ENCODE peak calls at places on chromosomes 12 and 14, in eight cellular contexts. K is left ventricle myocardium inferior, T is endodermal cell, H is transverse colon, I is sigmoid colon, Z is ovary, U is astrocyte, M is psoas muscle. S is an unnamed sample.

GRCh38 chr12:133203344-133204263 is 22.3 kb downstream of the ZNF268 start:
- DNase-seq in K (no peak), T (no peak), H (no peak), I (no peak), Z (no peak), U (no peak), M (no peak), S (no peak)

GRCh38 chr14:80350707-80351106 is 139.4 kb upstream of the DIO2 start:
- DNase-seq in K (no peak), T (no peak), H (no peak), I (no peak), Z (no peak), U (no peak), M (no peak), S (no peak)

GRCh38 chr14:49641697-49642129 is 6.7 kb upstream of the DNAAF2 start:
- DNase-seq in K (no peak), T (peak; percentile 59), H (peak; percentile 78), I (no peak), Z (no peak), U (peak; percentile 49), M (no peak), S (no peak)

GRCh38 chr14:50061664-50062437 is 54.5 kb downstream of the VCPKMT start:
- DNase-seq in K (no peak), T (peak; percentile 61), H (peak; percentile 79), I (no peak), Z (no peak), U (peak; percentile 48), M (no peak), S (no peak)

GRCh38 chr14:77242752-77243151 is 28.3 kb downstream of the NGB start:
- DNase-seq in K (no peak), T (no peak), H (no peak), I (no peak), Z (no peak), U (no peak), M (peak; percentile 28), S (no peak)

GRCh38 chr12:6554990-6555691 is 701 bp downstream of the IFFO1 start:
- DNase-seq in K (no peak), T (no peak), H (no peak), I (no peak), Z (no peak), U (no peak), M (no peak), S (no peak)

GRCh38 chr12:106245767-106246166 is 2.1 kb downstream of the CKAP4 start:
- DNase-seq in K (no peak), T (peak; percentile 59), H (peak; percentile 80), I (peak; percentile 81), Z (no peak), U (peak; percentile 71), M (peak; percentile 65), S (no peak)

GRCh38 chr14:90700928-90701776 is 115.1 kb downstream of the TTC7B start:
- DNase-seq in K (no peak), T (no peak), H (no peak), I (no peak), Z (no peak), U (no peak), M (peak; percentile 81), S (no peak)

GRCh38 chr12:50785406-50785805 is 21.5 kb downstream of the ATF1 start:
- DNase-seq in K (no peak), T (no peak), H (no peak), I (no peak), Z (no peak), U (peak; percentile 80), M (no peak), S (no peak)

GRCh38 chr12:101181776-101182175 is 28.3 kb downstream of the SLC5A8 start:
- DNase-seq in K (no peak), T (no peak), H (no peak), I (no peak), Z (no peak), U (peak; percentile 71), M (no peak), S (no peak)

GRCh38 chr12:122921917-122922316 is 26.0 kb upstream of the VPS37B start:
- DNase-seq in K (no peak), T (no peak), H (peak; percentile 59), I (no peak), Z (no peak), U (no peak), M (no peak), S (no peak)

GRCh38 chr14:55430024-55430690 is 10.3 kb downstream of the TBPL2 start:
- DNase-seq in K (no peak), T (peak; percentile 75), H (peak; percentile 36), I (no peak), Z (no peak), U (peak; percentile 65), M (no peak), S (no peak)

GRCh38 chr14:56474419-56475022 is 105.1 kb upstream of the TMEM260 start:
- DNase-seq in K (no peak), T (no peak), H (no peak), I (no peak), Z (no peak), U (peak; percentile 14), M (no peak), S (no peak)

GRCh38 chr14:92366237-92366636 is 43.3 kb downstream of the SLC24A4 start:
- DNase-seq in K (no peak), T (no peak), H (no peak), I (no peak), Z (no peak), U (no peak), M (no peak), S (no peak)

GRCh38 chr12:112179936-112180335 is 54.6 kb downstream of the TRAFD1 start:
- DNase-seq in K (no peak), T (peak; percentile 67), H (no peak), I (no peak), Z (no peak), U (no peak), M (peak; percentile 19), S (no peak)

GRCh38 chr14:100654814-100655795 is 67.9 kb upstream of the BEGAIN start:
- DNase-seq in K (no peak), T (peak; percentile 86), H (peak; percentile 56), I (no peak), Z (peak; percentile 28), U (peak; percentile 30), M (no peak), S (no peak)

GRCh38 chr14:67285876-67286452 is 44.7 kb downstream of the PALS1 start:
- DNase-seq in K (no peak), T (no peak), H (no peak), I (no peak), Z (no peak), U (peak; percentile 27), M (no peak), S (no peak)

GRCh38 chr12:49288922-49289555 is 5.9 kb upstream of the PRPH start:
- DNase-seq in K (no peak), T (peak; percentile 59), H (no peak), I (peak; percentile 50), Z (no peak), U (no peak), M (no peak), S (no peak)

GRCh38 chr12:71503579-71504470 is 64.2 kb downstream of the LGR5 start:
- DNase-seq in K (no peak), T (no peak), H (no peak), I (no peak), Z (no peak), U (no peak), M (no peak), S (no peak)

GRCh38 chr14:36773136-36773540 is 111.5 kb downstream of the PAX9 start:
- DNase-seq in K (no peak), T (peak; percentile 75), H (no peak), I (no peak), Z (no peak), U (peak; percentile 11), M (no peak), S (no peak)

DNA sequence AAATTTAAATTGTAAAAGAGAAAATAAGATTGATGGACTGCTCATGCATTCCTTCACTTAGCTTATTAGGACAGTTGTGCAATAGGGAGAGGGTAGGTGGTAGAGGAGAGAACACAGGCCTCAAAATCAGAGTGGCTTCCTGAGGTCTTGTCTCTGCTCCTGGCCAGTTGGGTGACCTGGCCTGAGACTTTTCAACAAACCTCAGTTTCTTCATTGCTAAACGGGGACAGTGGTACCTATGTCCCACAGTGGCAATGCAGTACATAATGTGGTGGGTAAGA is 2.6 kb downstream of the MAP3K12 start:
- DNase-seq in K (no peak), T (no peak), H (no peak), I (no peak), Z (no peak), U (no peak), M (no peak), S (no peak)
- H3K4me3 ChIP-seq in K (peak overlapping the region; percentile 6), T (no peak overlapping the region), H (no peak overlapping the region), I (no peak overlapping the region), Z (no peak overlapping the region), U (no peak overlapping the region), M (peak overlapping the region; percentile 15), S (no peak overlapping the region)

GRCh38 chr12:121634836-121635235 is 8.5 kb downstream of the ORAI1 start:
- DNase-seq in K (no peak), T (peak; percentile 53), H (no peak), I (no peak), Z (no peak), U (no peak), M (no peak), S (no peak)
- H3K4me1 ChIP-seq in K (peaks cover 28% of the 10 kb centered on the region), T (peaks cover 14% of the 10 kb centered on the region), H (no peaks in the 10 kb centered on the region), I (peaks cover 15% of the 10 kb centered on the region), Z (peaks cover 14% of the 10 kb centered on the region), U (peaks cover 2% of the 10 kb centered on the region), M (peaks cover 43% of the 10 kb centered on the region), S (peaks cover 10% of the 10 kb centered on the region)

GRCh38 chr12:24584032-24584675 is 364.7 kb downstream of the BCAT1 start:
- DNase-seq in K (no peak), T (no peak), H (no peak), I (peak; percentile 67), Z (no peak), U (no peak), M (no peak), S (no peak)

GRCh38 chr12:24591079-24591626 is 357.7 kb downstream of the BCAT1 start:
- DNase-seq in K (no peak), T (no peak), H (no peak), I (no peak), Z (no peak), U (no peak), M (no peak), S (no peak)

GRCh38 chr12:24592048-24592447 is 356.9 kb downstream of the BCAT1 start:
- DNase-seq in K (no peak), T (no peak), H (no peak), I (no peak), Z (no peak), U (no peak), M (no peak), S (no peak)

GRCh38 chr12:24582954-24583601 is 365.8 kb downstream of the BCAT1 start:
- DNase-seq in K (no peak), T (no peak), H (no peak), I (no peak), Z (no peak), U (no peak), M (no peak), S (no peak)

GRCh38 chr12:24586293-24586692 is 362.6 kb downstream of the BCAT1 start:
- DNase-seq in K (no peak), T (no peak), H (no peak), I (no peak), Z (no peak), U (no peak), M (no peak), S (no peak)
- TF ChIP-seq CTCF in K (no peak), T (no peak), H (no peak), I (no peak), Z (no peak), U (no peak), M (no peak), S (no peak)

DNA sequence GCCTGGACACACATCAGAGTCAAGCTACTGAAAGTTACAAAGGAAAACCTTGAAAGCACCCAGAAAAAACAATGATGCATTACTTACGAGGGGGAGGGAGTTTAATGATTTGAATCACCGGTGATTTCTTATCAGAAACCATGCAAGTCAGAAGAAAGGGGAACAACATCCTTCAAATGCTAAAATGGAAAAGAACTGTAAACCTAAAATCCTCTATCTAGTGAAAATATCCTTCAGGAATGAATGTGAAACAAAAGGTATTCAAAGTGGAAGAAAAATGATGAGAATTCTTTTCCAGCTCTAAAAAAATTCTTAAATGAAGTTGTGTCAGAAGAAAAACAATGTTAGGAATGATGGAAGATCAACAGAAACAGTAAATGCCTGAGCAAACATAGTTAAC is 16.8 kb downstream of the SCAF11 start:
- DNase-seq in K (no peak), T (no peak), H (no peak), I (no peak), Z (no peak), U (peak; percentile 65), M (no peak), S (no peak)
- H3K4me3 ChIP-seq in K (no peak overlapping the region), T (peak overlapping the region; percentile 36), H (no peak overlapping the region), I (no peak overlapping the region), Z (no peak overlapping the region), U (peak overlapping the region; percentile 12), M (no peak overlapping the region), S (no peak overlapping the region)